ENCODE peak calls at places on chromosome 1, in nine cellular contexts. Y is thoracic aorta, K is fibroblast of lung, L is dorsolateral prefrontal cortex, V is cardiac fibroblast, W is OCI-LY7, T is foreskin fibroblast, J is prostate gland, N is PC-3. P is an unnamed sample.

GRCh38 chr1:232457607-232458006 is 172.3 kb downstream of the SIPA1L2 start:
- DNase-seq in L (no peak), T (no peak), V (no peak), N (no peak), Y (no peak), W (peak; percentile 45), J (no peak), K (no peak), P (no peak)

GRCh38 chr1:3657578-3658230 is 5.4 kb downstream of the TP73 start:
- DNase-seq in Y (no peak), T (no peak), W (no peak), L (no peak), J (no peak), K (no peak), V (no peak), N (no peak), P (no peak)

GRCh38 chr1:90472775-90473174 is 244.3 kb downstream of the BARHL2 start:
- DNase-seq in N (no peak), K (no peak), L (no peak), V (no peak), Y (no peak), T (no peak), J (no peak), W (no peak), P (no peak)

GRCh38 chr1:186535388-186536133 is 74.6 kb upstream of the PDC start:
- DNase-seq in L (no peak), T (peak; percentile 96), N (peak; percentile 92), K (peak; percentile 90), J (no peak), V (peak; percentile 94), W (no peak), Y (no peak), P (no peak)

GRCh38 chr1:7534061-7534825 is 236.9 kb upstream of the VAMP3 start:
- DNase-seq in K (peak; percentile 54), Y (no peak), W (no peak), V (no peak), T (no peak), L (no peak), N (no peak), J (no peak), P (no peak)

GRCh38 chr1:92538413-92539061 is 51.8 kb upstream of the GFI1 start:
- DNase-seq in W (no peak), K (peak; percentile 58), T (no peak), V (no peak), N (peak; percentile 9), Y (no peak), L (no peak), J (no peak), P (no peak)

GRCh38 chr1:170853302-170853701 is 82.0 kb upstream of the MROH9 start:
- DNase-seq in Y (no peak), L (no peak), W (no peak), V (no peak), K (no peak), J (no peak), N (no peak), T (no peak), P (no peak)

GRCh38 chr1:19435851-19436465 is 49.4 kb downstream of the CAPZB start:
- DNase-seq in N (no peak), J (no peak), K (peak; percentile 87), T (peak; percentile 84), Y (no peak), W (no peak), V (peak; percentile 66), L (no peak), P (no peak)

GRCh38 chr1:192311281-192311680 is 5.5 kb upstream of the RGS21 start:
- DNase-seq in L (no peak), W (peak; percentile 2), N (peak; percentile 34), K (peak; percentile 47), T (peak; percentile 69), V (peak; percentile 84), J (no peak), Y (no peak), P (no peak)

GRCh38 chr1:183822081-183822611 is 17.2 kb downstream of the RGL1 start:
- DNase-seq in V (peak; percentile 68), N (peak; percentile 68), K (peak; percentile 66), L (no peak), J (no peak), T (peak; percentile 55), W (no peak), Y (no peak), P (no peak)

GRCh38 chr1:39359028-39359570 is 132.3 kb upstream of the BMP8A start:
- DNase-seq in N (no peak), T (no peak), L (no peak), V (peak; percentile 48), W (no peak), J (peak; percentile 54), Y (no peak), K (peak; percentile 72), P (no peak)

GRCh38 chr1:116754203-116754977 is at the start of gene CD2:
- DNase-seq in W (no peak), N (no peak), L (no peak), K (no peak), J (no peak), V (no peak), Y (no peak), T (no peak), P (no peak)

GRCh38 chr1:33322109-33322508 is 1.2 kb upstream of the A3GALT2 start:
- DNase-seq in W (no peak), Y (no peak), V (no peak), N (no peak), J (no peak), K (no peak), L (no peak), T (no peak), P (no peak)

GRCh38 chr1:65386452-65386851 is 34.0 kb upstream of the LEPR start:
- DNase-seq in J (no peak), Y (no peak), V (no peak), T (no peak), L (peak; percentile 11), W (no peak), N (no peak), K (no peak), P (no peak)

GRCh38 chr1:2385606-2386280 is 5.6 kb downstream of the MORN1 start:
- DNase-seq in V (no peak), L (no peak), N (no peak), J (no peak), W (no peak), T (no peak), Y (no peak), K (no peak), P (peak; percentile 51)

GRCh38 chr1:2389644-2390043 is 1.7 kb downstream of the MORN1 start:
- DNase-seq in W (peak; percentile 35), J (no peak), K (no peak), N (no peak), L (no peak), Y (no peak), T (no peak), V (no peak), P (no peak)

GRCh38 chr1:2386636-2387611 is 4.4 kb downstream of the MORN1 start:
- DNase-seq in L (no peak), K (no peak), V (no peak), N (no peak), Y (no peak), W (no peak), J (no peak), T (no peak), P (no peak)

GRCh38 chr1:2391034-2391384 is 345 bp downstream of the MORN1 start:
- DNase-seq in K (peak; percentile 25), T (peak; percentile 47), N (no peak), W (peak; percentile 30), Y (no peak), J (no peak), L (no peak), V (peak; percentile 31), P (no peak)

DNA sequence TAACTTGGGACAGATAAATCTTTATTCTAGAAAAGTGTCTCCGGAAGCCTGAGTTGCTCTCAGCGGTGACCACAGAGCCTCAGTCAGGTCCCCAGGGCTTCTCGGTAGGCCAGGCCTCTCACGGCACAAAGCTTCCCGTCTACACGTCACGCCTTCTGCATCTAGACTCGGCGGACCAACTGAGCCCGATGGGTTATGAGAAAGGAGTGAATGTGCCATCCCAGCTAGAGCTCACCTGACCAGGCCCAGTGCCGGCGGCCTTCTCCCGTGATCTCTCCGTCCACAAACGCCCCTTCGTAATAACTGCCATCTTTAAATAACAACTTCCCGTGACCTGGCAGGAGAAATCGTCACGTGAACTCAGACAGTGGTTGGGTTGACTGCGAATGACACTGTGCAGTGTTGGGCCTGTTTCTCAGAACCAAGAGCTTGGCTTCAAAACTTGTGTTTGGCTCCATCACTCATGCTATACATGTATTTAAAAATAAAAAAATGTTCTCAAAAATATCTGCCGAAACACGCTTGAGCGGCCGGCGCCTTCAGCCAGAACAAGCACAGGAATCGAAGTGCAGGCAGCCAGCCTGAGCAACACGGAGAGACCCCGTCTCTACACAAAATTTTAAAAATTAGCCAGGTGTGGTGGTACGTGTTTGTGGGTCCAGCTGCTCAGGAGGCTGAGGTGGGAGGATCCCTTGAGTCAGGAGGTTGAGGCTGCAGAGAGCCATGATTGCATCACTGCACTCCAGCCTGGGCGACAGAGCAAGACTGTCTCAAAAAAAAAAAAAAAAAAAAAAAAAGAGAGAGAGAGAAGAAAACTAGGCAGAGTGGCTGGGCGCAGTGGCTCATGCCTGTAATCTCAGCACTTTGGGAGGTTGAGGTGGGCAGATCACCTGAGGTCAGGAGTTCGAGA is 3.1 kb downstream of the MORN1 start:
- DNase-seq in T (no peak), W (peak; percentile 48), J (no peak), N (no peak), Y (no peak), L (no peak), K (no peak), V (no peak), P (no peak)
- H3K4me3 ChIP-seq in T (no peak overlapping the region), W (peak overlapping the region; percentile 5), J (no peak overlapping the region), N (no peak overlapping the region), Y (no peak overlapping the region), L (no peak overlapping the region), K (no peak overlapping the region), V (no peak overlapping the region), P (no peak overlapping the region)

GRCh38 chr1:243930822-243931671 is 81.0 kb upstream of the AKT3 start:
- DNase-seq in L (no peak), W (no peak), Y (no peak), T (peak; percentile 33), J (no peak), V (no peak), K (peak; percentile 47), N (no peak), P (no peak)
- H3K4me3 ChIP-seq in L (no peak overlapping the region), W (no peak overlapping the region), Y (no peak overlapping the region), T (no peak overlapping the region), J (no peak overlapping the region), V (no peak overlapping the region), K (no peak overlapping the region), N (no peak overlapping the region), P (no peak overlapping the region)

DNA sequence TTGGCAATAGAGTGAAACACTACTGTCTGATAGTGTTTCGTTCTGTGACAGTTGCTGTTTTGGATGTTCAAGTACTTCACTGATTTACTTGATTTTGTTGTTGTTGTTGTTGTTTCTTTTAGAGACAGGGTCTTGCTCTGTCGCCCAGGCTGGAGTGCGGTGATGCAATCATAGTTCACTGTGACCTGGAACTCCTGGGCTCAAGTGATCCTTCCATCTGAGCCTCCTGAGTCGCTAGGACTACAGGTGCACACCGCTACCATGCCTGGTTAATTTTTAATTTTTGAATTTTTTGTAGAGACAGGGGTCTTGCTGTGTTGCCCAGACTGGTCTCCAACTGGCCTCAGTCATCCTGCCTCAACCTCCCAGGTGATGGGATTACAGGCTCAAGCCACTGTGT is 2.3 kb downstream of the ATF6 start:
- DNase-seq in T (no peak), V (no peak), K (no peak), L (no peak), W (no peak), N (no peak), J (no peak), Y (no peak), P (no peak)
- H3K4me3 ChIP-seq in T (no peak overlapping the region), V (no peak overlapping the region), K (no peak overlapping the region), L (no peak overlapping the region), W (no peak overlapping the region), N (no peak overlapping the region), J (no peak overlapping the region), Y (no peak overlapping the region), P (no peak overlapping the region)

GRCh38 chr1:198643827-198644226 is 5.0 kb downstream of the PTPRC start:
- DNase-seq in W (no peak), K (no peak), V (no peak), T (no peak), N (no peak), Y (no peak), J (no peak), L (no peak), P (no peak)
- H3K4me3 ChIP-seq in W (peak overlapping the region; percentile 87), K (no peak overlapping the region), V (no peak overlapping the region), T (no peak overlapping the region), N (no peak overlapping the region), Y (no peak overlapping the region), J (no peak overlapping the region), L (no peak overlapping the region), P (no peak overlapping the region)

P was measured in tibial artery.